ENCODE peak calls at places on chromosomes 12 and 14, in eight cellular contexts. H is GM06990, I is psoas muscle, Q is HepG2, C is AG04450, E is stomach, U is BJ, X is tibial artery. G is an unnamed sample.

GRCh38 chr12:88781909-88782308 is 201.6 kb upstream of the KITLG start:
- DNase-seq in E (no peak), H (no peak), I (no peak), C (no peak), U (no peak), X (no peak), Q (no peak), G (peak)

GRCh38 chr14:102086346-102086971 is 385 bp downstream of the HSP90AA1 start:
- DNase-seq in E (peak), Q (no peak), I (peak), X (peak), U (no peak), H (peak), C (peak), G (no peak)

GRCh38 chr14:72186461-72187035 is 254.3 kb downstream of the RGS6 start:
- DNase-seq in E (no peak), C (no peak), I (no peak), H (no peak), Q (no peak), X (peak), U (no peak), G (no peak)

GRCh38 chr12:26853303-26854027 is 20.5 kb upstream of the ITPR2 start:
- DNase-seq in I (peak), X (peak), U (no peak), E (peak), Q (peak), H (no peak), C (no peak), G (no peak)

GRCh38 chr12:71663561-71664410 is at the start of the genes THAP2 and ZFC3H1:
- DNase-seq in X (peak), U (peak), Q (peak), C (peak), I (peak), E (peak), H (peak), G (peak)

GRCh38 chr14:95291859-95292542 is 27.7 kb downstream of the CLMN start:
- DNase-seq in I (peak), U (no peak), E (peak), H (no peak), C (no peak), X (peak), Q (no peak), G (no peak)

GRCh38 chr12:101074940-101075680 is 134.9 kb downstream of the SLC5A8 start:
- DNase-seq in Q (no peak), I (no peak), C (no peak), X (no peak), U (no peak), E (no peak), H (no peak), G (no peak)

GRCh38 chr12:1932264-1932777 is 13.9 kb upstream of the CACNA2D4 start:
- DNase-seq in E (peak), U (no peak), Q (no peak), H (peak), I (no peak), X (peak), C (no peak), G (no peak)

GRCh38 chr12:49487605-49488004 is 51.2 kb upstream of the KCNH3 start:
- DNase-seq in E (no peak), Q (no peak), I (no peak), U (no peak), H (no peak), X (no peak), C (no peak), G (no peak)

GRCh38 chr12:49491823-49492222 is 47.0 kb upstream of the KCNH3 start:
- DNase-seq in I (no peak), X (no peak), U (no peak), Q (no peak), H (no peak), C (no peak), E (no peak), G (no peak)

GRCh38 chr12:49489154-49489553 is 49.7 kb upstream of the KCNH3 start:
- DNase-seq in U (no peak), E (no peak), I (no peak), C (no peak), H (no peak), Q (no peak), X (no peak), G (no peak)

DNA sequence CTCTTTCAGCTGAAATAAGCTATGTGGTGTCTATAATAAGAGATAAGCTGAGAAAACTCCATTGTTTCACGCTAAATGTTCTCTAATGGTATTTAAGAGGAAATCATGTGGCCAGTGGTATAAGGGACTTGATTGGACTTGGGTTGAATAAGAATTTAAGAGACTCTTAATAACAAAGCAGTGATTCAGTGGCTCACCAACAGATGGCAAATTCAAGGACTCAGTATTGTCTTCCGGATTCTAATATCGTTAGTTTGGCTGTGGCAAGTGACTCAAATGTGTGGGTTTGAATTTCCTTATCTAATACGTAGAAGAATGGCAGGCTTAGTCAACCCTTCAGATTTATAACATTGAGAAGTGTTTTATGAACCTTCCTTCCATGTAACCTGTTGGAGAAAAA is 49.1 kb upstream of the KCNH3 start:
- DNase-seq in I (no peak), Q (no peak), U (peak), C (peak), E (no peak), H (no peak), X (no peak), G (no peak)
- TF ChIP-seq CTCF in I (no peak), Q (no peak), U (no peak), C (peak), E (no peak), H (no peak), X (no peak), G (no peak)

GRCh38 chr12:53174881-53175491 is 5.5 kb upstream of the ZNF740 start:
- DNase-seq in Q (peak), E (no peak), C (no peak), U (no peak), X (peak), H (no peak), I (no peak), G (no peak)
- TF ChIP-seq CTCF in Q (peak), E (no peak), C (peak), U (peak), X (no peak), H (peak), I (no peak), G (peak)

GRCh38 chr14:30283822-30284446 is 275.0 kb upstream of the G2E3 start:
- DNase-seq in C (no peak), I (no peak), U (no peak), E (no peak), Q (peak), H (no peak), X (no peak), G (no peak)
- TF ChIP-seq CTCF in C (peak), I (peak), U (peak), E (no peak), Q (peak), H (peak), X (no peak), G (peak)

GRCh38 chr12:129665414-129665813 is 238.4 kb downstream of the TMEM132D start:
- DNase-seq in X (no peak), C (no peak), E (no peak), U (no peak), I (no peak), H (no peak), Q (no peak), G (no peak)
- TF ChIP-seq CTCF in X (no peak), C (no peak), E (no peak), U (no peak), I (no peak), H (no peak), Q (no peak), G (no peak)

GRCh38 chr12:4369548-4369947 is 10.0 kb downstream of the FGF23 start:
- DNase-seq in U (no peak), H (no peak), X (no peak), I (no peak), E (no peak), C (no peak), Q (no peak), G (no peak)
- TF ChIP-seq CTCF in U (no peak), H (no peak), X (no peak), I (no peak), E (no peak), C (no peak), Q (no peak), G (no peak)

G was measured in AG09319.